ENCODE peak calls at places on chromosome 19, in five cellular contexts. V is upper lobe of right lung, P is AG09309, C is fibroblast of villous mesenchyme, O is gastrocnemius medialis. L is an unnamed sample.
A peak's percentile ranks its signal among the peaks of the same experiment; 100 is the strongest.

GRCh38 chr19:18833141-18833476 is 1.4 kb downstream of the UPF1 start:
- DNase-seq in V (no peak), P (no peak), C (no peak), O (no peak), L (peak; percentile 20)

GRCh38 chr19:3360494-3361383 is 5.6 kb upstream of the NFIC start:
- DNase-seq in V (peak; percentile 89), P (no peak), C (peak; percentile 55), O (peak; percentile 86), L (no peak)

GRCh38 chr19:3506384-3507340 is 551 bp downstream of the FZR1 start:
- DNase-seq in V (peak; percentile 78), P (no peak), C (no peak), O (peak; percentile 32), L (no peak)

GRCh38 chr19:36245210-36246005 is 30.5 kb downstream of the ZNF146 start:
- DNase-seq in V (no peak), P (no peak), C (no peak), O (no peak), L (no peak)

GRCh38 chr19:33448159-33448516 is 73.5 kb downstream of the PEPD start:
- DNase-seq in V (peak; percentile 38), P (no peak), C (no peak), O (no peak), L (no peak)

GRCh38 chr19:43983912-43984686 is at the start of gene ZNF155:
- DNase-seq in V (peak; percentile 92), P (peak; percentile 92), C (peak; percentile 96), O (peak; percentile 94), L (peak; percentile 97)

GRCh38 chr19:47541507-47541906 is 26.6 kb upstream of the NAPA start:
- DNase-seq in V (no peak), P (no peak), C (peak; percentile 80), O (no peak), L (no peak)

GRCh38 chr19:44602071-44602470 is 11.3 kb upstream of the IGSF23 start:
- DNase-seq in V (no peak), P (no peak), C (no peak), O (no peak), L (no peak)

GRCh38 chr19:16537111-16537510 is 5.1 kb downstream of the CHERP start:
- DNase-seq in V (no peak), P (no peak), C (no peak), O (no peak), L (no peak)

GRCh38 chr19:36488816-36489138 is 584 bp downstream of the ZNF566 start:
- DNase-seq in V (no peak), P (no peak), C (peak; percentile 6), O (no peak), L (peak; percentile 4)

GRCh38 chr19:2883686-2884439 is 16.7 kb downstream of the ZNF556 start:
- DNase-seq in V (no peak), P (no peak), C (no peak), O (no peak), L (peak; percentile 67)

GRCh38 chr19:4130635-4131438 is 6.9 kb upstream of the MAP2K2 start:
- DNase-seq in V (no peak), P (no peak), C (peak; percentile 77), O (no peak), L (peak; percentile 58)

GRCh38 chr19:57623091-57623490 is 9.0 kb downstream of the ZNF134 start:
- DNase-seq in V (no peak), P (no peak), C (no peak), O (no peak), L (no peak)

GRCh38 chr19:3907626-3908265 is 25.1 kb upstream of the NMRK2 start:
- DNase-seq in V (no peak), P (no peak), C (no peak), O (no peak), L (no peak)

GRCh38 chr19:32339988-32340874 is 5.2 kb upstream of the ZNF507 start:
- DNase-seq in V (peak; percentile 77), P (no peak), C (peak; percentile 47), O (peak; percentile 48), L (peak; percentile 41)

GRCh38 chr19:7953060-7953459 is 9.6 kb upstream of the TIMM44 start:
- DNase-seq in V (no peak), P (no peak), C (peak; percentile 14), O (no peak), L (peak; percentile 50)

GRCh38 chr19:1856698-1857603 is 6.4 kb downstream of the KLF16 start:
- DNase-seq in V (peak; percentile 92), P (no peak), C (peak; percentile 80), O (peak; percentile 56), L (peak; percentile 67)

GRCh38 chr19:49581007-49581508 is at the start of gene PRRG2:
- DNase-seq in V (peak; percentile 78), P (no peak), C (no peak), O (no peak), L (no peak)

GRCh38 chr19:1122972-1123363 is 19.2 kb downstream of the GPX4 start:
- DNase-seq in V (peak; percentile 89), P (no peak), C (peak; percentile 83), O (no peak), L (peak; percentile 75)

GRCh38 chr19:37902668-37903067 is 3.7 kb downstream of the WDR87 start:
- DNase-seq in V (peak; percentile 85), P (peak; percentile 16), C (peak; percentile 80), O (peak; percentile 61), L (peak; percentile 62)

GRCh38 chr19:18995804-18996241 is 37.5 kb downstream of the SUGP2 start:
- DNase-seq in V (peak; percentile 70), P (peak; percentile 62), C (peak; percentile 92), O (no peak), L (peak; percentile 86)

GRCh38 chr19:53520547-53521372 is 17.2 kb upstream of the ZNF331 start:
- DNase-seq in V (peak; percentile 95), P (peak; percentile 93), C (peak; percentile 99), O (peak; percentile 94), L (peak; percentile 99)

GRCh38 chr19:18507727-18508440 is 14.0 kb downstream of the ELL start:
- DNase-seq in V (no peak), P (no peak), C (peak; percentile 85), O (peak; percentile 71), L (no peak)

GRCh38 chr19:6999938-7000732 is 21.1 kb downstream of the MBD3L2B start:
- DNase-seq in V (no peak), P (no peak), C (no peak), O (no peak), L (no peak)

GRCh38 chr19:29622191-29623070 is 16.3 kb downstream of the POP4 start:
- DNase-seq in V (no peak), P (no peak), C (peak; percentile 4), O (no peak), L (peak; percentile 27)

GRCh38 chr19:40208602-40209001 is 9.6 kb downstream of the TTC9B start:
- DNase-seq in V (no peak), P (no peak), C (no peak), O (no peak), L (no peak)

GRCh38 chr19:2342656-2343288 is 14.3 kb downstream of the SPPL2B start:
- DNase-seq in V (no peak), P (no peak), C (no peak), O (no peak), L (no peak)

GRCh38 chr19:46775642-46776258 is 12.6 kb downstream of the SLC1A5 start:
- DNase-seq in V (no peak), P (no peak), C (no peak), O (no peak), L (no peak)

GRCh38 chr19:33214621-33215020 is 11.0 kb downstream of the SLC7A10 start:
- DNase-seq in V (no peak), P (no peak), C (peak; percentile 56), O (no peak), L (peak; percentile 15)

GRCh38 chr19:33232656-33233055 is 7.0 kb upstream of the SLC7A10 start:
- DNase-seq in V (no peak), P (no peak), C (no peak), O (no peak), L (no peak)

GRCh38 chr19:4115050-4115817 is 8.7 kb downstream of the MAP2K2 start:
- DNase-seq in V (no peak), P (no peak), C (no peak), O (no peak), L (no peak)

GRCh38 chr19:45918721-45919120 is 4.1 kb upstream of the NANOS2 start:
- DNase-seq in V (no peak), P (no peak), C (no peak), O (no peak), L (no peak)

GRCh38 chr19:42407085-42407815 is 17.2 kb upstream of the CNFN start:
- DNase-seq in V (no peak), P (no peak), C (no peak), O (no peak), L (no peak)

GRCh38 chr19:55674459-55674840 is 576 bp upstream of the EPN1 start:
- DNase-seq in V (no peak), P (no peak), C (no peak), O (no peak), L (no peak)
- H3K4me3 ChIP-seq in V (peak overlapping the region; percentile 82), P (peak overlapping the region; percentile 58), C (peak overlapping the region; percentile 69), O (peak overlapping the region; percentile 76), L (peak overlapping the region; percentile 87)

DNA sequence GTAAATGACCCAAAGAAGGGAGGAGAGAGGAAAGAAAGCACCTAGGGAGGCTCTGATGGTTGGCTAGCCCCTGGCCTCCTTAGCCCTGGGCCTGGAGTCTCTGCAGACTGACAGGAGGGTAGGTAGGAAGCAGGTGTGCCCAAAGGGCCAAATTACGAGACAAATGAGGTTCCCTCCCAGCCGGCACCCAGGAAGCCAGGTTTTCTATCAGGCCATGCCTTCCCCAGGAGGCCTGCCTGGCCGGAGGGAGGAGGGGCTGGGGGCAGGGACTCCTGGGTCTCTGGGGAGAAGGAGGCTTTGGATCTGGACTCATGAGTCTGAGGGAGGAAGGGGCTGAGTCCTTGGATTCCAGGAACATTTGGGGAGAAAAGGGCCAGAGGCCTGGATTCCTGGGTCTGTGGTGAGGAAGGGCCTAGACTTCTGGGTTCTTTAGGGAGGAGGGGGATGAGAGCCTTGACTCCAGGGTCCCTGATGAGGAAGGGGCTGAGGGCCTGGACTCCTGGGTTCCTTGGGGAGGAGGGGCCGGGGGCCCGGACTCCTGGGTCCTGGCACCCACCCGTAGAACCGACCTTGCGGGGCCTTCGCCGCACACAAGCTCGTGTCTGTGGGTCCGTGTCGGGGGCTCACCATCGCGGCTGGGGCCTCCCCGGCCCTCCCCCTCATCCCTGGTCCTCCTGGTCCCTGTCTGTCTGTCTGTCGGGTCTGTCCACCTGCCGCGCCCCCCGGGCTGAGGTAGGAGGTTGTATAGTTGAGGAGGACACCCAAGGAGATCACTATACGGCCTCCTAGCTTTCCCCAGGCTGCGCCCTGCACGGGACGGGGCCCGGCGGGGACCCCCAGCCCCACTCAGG is 840 bp upstream of the SPACA6 start:
- DNase-seq in V (no peak), P (no peak), C (no peak), O (no peak), L (no peak)
- H3K4me3 ChIP-seq in V (peak overlapping the region; percentile 85), P (peak overlapping the region; percentile 92), C (peak overlapping the region; percentile 97), O (no peak overlapping the region), L (peak overlapping the region; percentile 98)

GRCh38 chr19:14530005-14530348 is 583 bp downstream of the TECR start:
- DNase-seq in V (peak; percentile 88), P (no peak), C (peak; percentile 71), O (no peak), L (no peak)

GRCh38 chr19:14528419-14529253 is 758 bp upstream of the TECR start:
- DNase-seq in V (peak; percentile 72), P (no peak), C (peak; percentile 42), O (no peak), L (no peak)

GRCh38 chr19:14530505-14530904 is 1.1 kb downstream of the TECR start:
- DNase-seq in V (no peak), P (no peak), C (no peak), O (no peak), L (no peak)

GRCh38 chr19:14526423-14526822 is 3.0 kb upstream of the TECR start:
- DNase-seq in V (no peak), P (no peak), C (no peak), O (no peak), L (no peak)

GRCh38 chr19:14529254-14530004 is at the start of gene TECR:
- DNase-seq in V (peak; percentile 100), P (peak; percentile 99), C (peak; percentile 100), O (peak; percentile 100), L (peak; percentile 100)
- H3K4me3 ChIP-seq in V (peak within 1 kb of the TSS; percentile 79), P (peak within 1 kb of the TSS; percentile 86), C (peak within 1 kb of the TSS; percentile 82), O (peak within 1 kb of the TSS; percentile 84), L (peak within 1 kb of the TSS; percentile 78)

GRCh38 chr19:13505164-13505695 is 1.0 kb downstream of the CACNA1A start:
- DNase-seq in V (no peak), P (no peak), C (no peak), O (no peak), L (no peak)
- H3K4me3 ChIP-seq in V (no peak overlapping the region), P (peak overlapping the region; percentile 51), C (no peak overlapping the region), O (no peak overlapping the region), L (peak overlapping the region; percentile 71)

L was measured in AG10803.